ENCODE peak calls at places on chromosome 1, in nine cellular contexts. P, L, S, X, B, T, E, N and I are unnamed samples.
A peak's percentile ranks its signal among the peaks of the same experiment; 100 is the strongest.

GRCh38 chr1:29653886-29654450 is 417.6 kb downstream of the PTPRU start:
- DNase-seq in T (no peak), S (no peak), P (no peak), L (no peak), E (no peak), X (peak; percentile 9), B (no peak), N (no peak), I (no peak)

GRCh38 chr1:24409535-24409934 is 4.0 kb downstream of the STPG1 start:
- DNase-seq in X (no peak), S (no peak), L (no peak), B (no peak), N (peak; percentile 67), T (no peak), P (peak; percentile 96), E (no peak), I (no peak)

GRCh38 chr1:61011514-61012263 is 70.7 kb upstream of the NFIA start:
- DNase-seq in X (no peak), T (no peak), E (no peak), S (peak; percentile 9), L (no peak), B (no peak), N (no peak), P (no peak), I (no peak)

GRCh38 chr1:11471473-11471872 is 7.5 kb upstream of the DISP3 start:
- DNase-seq in S (no peak), X (no peak), T (no peak), N (no peak), P (no peak), B (no peak), E (no peak), L (no peak), I (no peak)

GRCh38 chr1:9302745-9303524 is 10.2 kb downstream of the SPSB1 start:
- DNase-seq in X (no peak), N (peak; percentile 86), T (no peak), S (no peak), E (no peak), L (peak; percentile 48), P (peak; percentile 87), B (no peak), I (no peak)

GRCh38 chr1:12457771-12458170 is 160.2 kb downstream of the DHRS3 start:
- DNase-seq in X (no peak), L (peak; percentile 78), E (no peak), B (no peak), N (peak; percentile 54), T (no peak), P (no peak), S (no peak), I (no peak)

GRCh38 chr1:54247858-54248257 is 47.9 kb downstream of the MRPL37 start:
- DNase-seq in X (no peak), E (no peak), N (no peak), T (no peak), P (no peak), L (no peak), S (no peak), B (no peak), I (no peak)

GRCh38 chr1:245578306-245578705 is 423.5 kb downstream of the KIF26B start:
- DNase-seq in P (no peak), E (no peak), L (no peak), B (no peak), T (no peak), X (no peak), S (no peak), N (no peak), I (no peak)

GRCh38 chr1:167984886-167985489 is 48.1 kb upstream of the MPC2 start:
- DNase-seq in T (no peak), S (no peak), E (no peak), B (no peak), P (peak; percentile 14), N (no peak), L (no peak), X (no peak), I (no peak)